ENCODE peak calls at places on chromosome 2, in eight cellular contexts. Z, C, B, P, S, E, K and J are unnamed samples.

GRCh38 chr2:45778720-45779171 is 127.3 kb downstream of the PRKCE start:
- DNase-seq in Z (no peak), C (no peak), B (no peak), P (no peak), S (peak; percentile 50), E (no peak), K (peak; percentile 75), J (no peak)

GRCh38 chr2:72837171-72837570 is 11.3 kb upstream of the EXOC6B start:
- DNase-seq in Z (no peak), C (no peak), B (no peak), P (no peak), S (no peak), E (no peak), K (no peak), J (no peak)

GRCh38 chr2:101823347-101823791 is 125.9 kb downstream of the MAP4K4 start:
- DNase-seq in Z (peak; percentile 17), C (no peak), B (no peak), P (no peak), S (no peak), E (no peak), K (no peak), J (no peak)

GRCh38 chr2:858646-859045 is 92.0 kb upstream of the SNTG2 start:
- DNase-seq in Z (no peak), C (no peak), B (no peak), P (no peak), S (no peak), E (no peak), K (no peak), J (no peak)

GRCh38 chr2:11710210-11710609 is 36.2 kb upstream of the LPIN1 start:
- DNase-seq in Z (no peak), C (no peak), B (no peak), P (no peak), S (no peak), E (no peak), K (no peak), J (no peak)

GRCh38 chr2:148979919-148980277 is 58.6 kb upstream of the LYPD6B start:
- DNase-seq in Z (no peak), C (no peak), B (no peak), P (no peak), S (no peak), E (peak; percentile 38), K (no peak), J (no peak)

GRCh38 chr2:237894986-237895543 is 35.6 kb downstream of the RAMP1 start:
- DNase-seq in Z (no peak), C (no peak), B (peak; percentile 57), P (no peak), S (no peak), E (no peak), K (no peak), J (no peak)

GRCh38 chr2:86622409-86622877 is 1.2 kb downstream of the RNF103 start:
- DNase-seq in Z (peak; percentile 2), C (no peak), B (no peak), P (no peak), S (peak; percentile 53), E (no peak), K (peak; percentile 36), J (no peak)

GRCh38 chr2:65228249-65228750 is 669 bp downstream of the ACTR2 start:
- DNase-seq in Z (no peak), C (no peak), B (no peak), P (no peak), S (no peak), E (peak; percentile 39), K (no peak), J (no peak)

GRCh38 chr2:28956415-28956826 is 24.7 kb upstream of the TOGARAM2 start:
- DNase-seq in Z (no peak), C (no peak), B (no peak), P (no peak), S (peak; percentile 57), E (no peak), K (no peak), J (no peak)

GRCh38 chr2:165238295-165238694 is 919 bp upstream of the SCN2A start:
- DNase-seq in Z (no peak), C (no peak), B (no peak), P (peak; percentile 1), S (no peak), E (no peak), K (no peak), J (no peak)

GRCh38 chr2:144094408-144095151 is 425.3 kb downstream of the ZEB2 start:
- DNase-seq in Z (no peak), C (no peak), B (no peak), P (no peak), S (no peak), E (no peak), K (no peak), J (no peak)

GRCh38 chr2:212414699-212415309 is 123.8 kb downstream of the ERBB4 start:
- DNase-seq in Z (no peak), C (peak; percentile 58), B (no peak), P (peak; percentile 64), S (no peak), E (no peak), K (no peak), J (no peak)